ENCODE peak calls at places on chromosomes 1 and 21, in four cellular contexts. One of them, this sample, is unnamed.

GRCh38 chr1:45846931-45847330 is 43.5 kb downstream of the MAST2 start:
- DNase-seq in body of pancreas: no peak
- DNase-seq in CD4-positive, alpha-beta T cell: no peak
- DNase-seq in mammary epithelial cell: no peak
- DNase-seq in this sample: peak; percentile 77

GRCh38 chr21:21345296-21345695 is 347.1 kb downstream of the NCAM2 start:
- DNase-seq in CD4-positive, alpha-beta T cell: no peak
- DNase-seq in mammary epithelial cell: no peak
- DNase-seq in body of pancreas: no peak
- DNase-seq in this sample: no peak

GRCh38 chr1:156494309-156494895 is 6.2 kb downstream of the MEF2D start:
- DNase-seq in CD4-positive, alpha-beta T cell: no peak
- DNase-seq in body of pancreas: no peak
- DNase-seq in mammary epithelial cell: no peak
- DNase-seq in this sample: no peak

GRCh38 chr1:227745568-227745967 is 10.3 kb downstream of the SNAP47 start:
- DNase-seq in mammary epithelial cell: no peak
- DNase-seq in CD4-positive, alpha-beta T cell: no peak
- DNase-seq in body of pancreas: no peak
- DNase-seq in this sample: no peak

GRCh38 chr1:24541711-24542346 is 14.1 kb upstream of the NCMAP start:
- DNase-seq in mammary epithelial cell: no peak
- DNase-seq in CD4-positive, alpha-beta T cell: no peak
- DNase-seq in body of pancreas: peak; percentile 44
- DNase-seq in this sample: no peak

GRCh38 chr1:36847761-36848160 is 186.6 kb downstream of the GRIK3 start:
- DNase-seq in body of pancreas: no peak
- DNase-seq in CD4-positive, alpha-beta T cell: no peak
- DNase-seq in mammary epithelial cell: no peak
- DNase-seq in this sample: no peak

GRCh38 chr1:181324797-181325616 is 158.3 kb upstream of the CACNA1E start:
- DNase-seq in CD4-positive, alpha-beta T cell: peak; percentile 15
- DNase-seq in mammary epithelial cell: peak; percentile 69
- DNase-seq in body of pancreas: no peak
- DNase-seq in this sample: no peak

GRCh38 chr1:7873801-7874795 is 21.2 kb upstream of the UTS2 start:
- DNase-seq in mammary epithelial cell: no peak
- DNase-seq in body of pancreas: no peak
- DNase-seq in CD4-positive, alpha-beta T cell: no peak
- DNase-seq in this sample: no peak

GRCh38 chr1:165162671-165163241 is 193.8 kb downstream of the LMX1A start:
- DNase-seq in CD4-positive, alpha-beta T cell: no peak
- DNase-seq in body of pancreas: peak; percentile 22
- DNase-seq in mammary epithelial cell: peak; percentile 93
- DNase-seq in this sample: no peak

GRCh38 chr21:36725793-36726386 is 27.0 kb downstream of the SIM2 start:
- DNase-seq in CD4-positive, alpha-beta T cell: no peak
- DNase-seq in mammary epithelial cell: no peak
- DNase-seq in body of pancreas: no peak
- DNase-seq in this sample: no peak

GRCh38 chr1:16075337-16076002 is 2.0 kb upstream of the FAM131C start:
- DNase-seq in CD4-positive, alpha-beta T cell: no peak
- DNase-seq in mammary epithelial cell: no peak
- DNase-seq in body of pancreas: peak; percentile 64
- DNase-seq in this sample: peak; percentile 53

GRCh38 chr1:200452850-200453543 is 43.2 kb upstream of the ZNF281 start:
- DNase-seq in body of pancreas: no peak
- DNase-seq in CD4-positive, alpha-beta T cell: no peak
- DNase-seq in mammary epithelial cell: no peak
- DNase-seq in this sample: peak; percentile 7

DNA sequence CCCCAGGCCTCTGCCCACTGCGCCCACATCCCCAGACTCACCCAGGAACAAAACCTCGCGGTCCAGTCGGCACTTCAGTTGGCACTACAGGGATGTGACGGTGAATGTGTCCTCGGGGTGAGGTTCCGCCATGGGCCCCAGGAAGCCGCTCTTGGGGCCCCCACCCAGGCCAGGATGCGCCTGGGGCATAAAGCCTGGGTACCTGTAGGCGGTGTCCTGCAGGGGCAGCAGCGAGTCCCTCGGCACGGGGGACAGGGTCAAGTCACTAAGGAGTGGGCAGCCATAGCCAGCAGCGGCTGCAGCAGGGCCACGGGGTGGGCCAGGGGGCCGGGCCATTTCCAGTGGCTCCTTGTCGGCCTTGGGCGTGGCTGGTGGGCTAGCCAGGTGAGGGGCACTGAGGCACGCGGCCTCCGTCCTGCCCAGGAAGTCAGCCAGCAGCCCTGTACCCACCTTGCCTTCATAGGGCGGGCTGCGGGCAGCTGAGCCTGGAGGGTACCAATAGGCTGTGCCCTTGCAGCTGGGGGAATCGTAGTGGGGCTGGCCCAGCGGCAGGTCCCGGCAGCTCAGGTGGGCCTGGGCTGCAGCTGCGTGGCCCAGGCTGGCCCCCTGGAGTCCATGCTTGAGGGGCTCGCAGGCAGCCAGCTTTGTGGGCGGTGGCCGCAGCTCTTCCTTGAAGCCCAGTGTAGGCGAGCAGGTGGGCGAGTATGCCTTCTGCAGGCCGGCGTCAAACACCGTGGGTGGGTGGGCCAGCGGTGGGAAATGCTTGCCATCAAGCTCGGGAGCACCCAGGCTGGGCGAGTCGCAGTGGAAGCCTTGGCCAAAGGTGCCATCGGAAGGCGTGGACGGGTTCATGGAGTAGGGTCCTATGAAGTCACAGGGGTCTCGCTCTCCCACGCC is 56.5 kb downstream of the AHDC1 start:
- DNase-seq in body of pancreas: no peak
- DNase-seq in CD4-positive, alpha-beta T cell: no peak
- DNase-seq in mammary epithelial cell: no peak
- DNase-seq in this sample: no peak
- TF ChIP-seq CTCF in body of pancreas: no peak
- TF ChIP-seq CTCF in CD4-positive, alpha-beta T cell: no peak
- TF ChIP-seq CTCF in mammary epithelial cell: peak; percentile 10
- TF ChIP-seq CTCF in this sample: no peak

GRCh38 chr1:107750364-107750959 is 214.5 kb downstream of the VAV3 start:
- DNase-seq in mammary epithelial cell: peak; percentile 73
- DNase-seq in CD4-positive, alpha-beta T cell: no peak
- DNase-seq in body of pancreas: peak; percentile 71
- DNase-seq in this sample: peak; percentile 48

DNA sequence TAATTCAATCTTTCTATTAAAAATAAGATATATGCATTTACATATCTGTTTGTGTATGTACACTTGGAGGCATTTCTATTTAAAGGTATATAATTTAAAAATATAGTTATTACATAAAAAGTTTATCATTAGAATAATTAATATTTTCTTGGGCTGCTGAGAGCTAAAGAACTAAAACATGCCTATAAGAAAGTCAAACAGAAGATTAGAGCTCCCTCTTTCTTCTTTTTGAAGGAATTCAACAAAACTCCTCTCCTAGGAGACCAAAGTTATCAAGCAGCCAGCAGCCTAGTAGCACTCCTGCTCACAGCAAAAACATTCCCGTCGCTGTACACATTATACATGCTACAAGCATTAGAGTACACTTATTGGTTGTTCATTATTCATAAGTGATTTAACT is 216.5 kb downstream of the VAV3 start:
- DNase-seq in body of pancreas: no peak
- DNase-seq in CD4-positive, alpha-beta T cell: no peak
- DNase-seq in mammary epithelial cell: peak; percentile 35
- DNase-seq in this sample: peak; percentile 3
- TF ChIP-seq CTCF in body of pancreas: no peak
- TF ChIP-seq CTCF in CD4-positive, alpha-beta T cell: no peak
- TF ChIP-seq CTCF in mammary epithelial cell: peak; percentile 36
- TF ChIP-seq CTCF in this sample: peak; percentile 13

GRCh38 chr1:9942399-9942938 is 722 bp downstream of the LZIC start:
- DNase-seq in mammary epithelial cell: peak; percentile 57
- DNase-seq in CD4-positive, alpha-beta T cell: no peak
- DNase-seq in body of pancreas: no peak
- DNase-seq in this sample: peak; percentile 41
- TF ChIP-seq CTCF in mammary epithelial cell: peak; percentile 53
- TF ChIP-seq CTCF in CD4-positive, alpha-beta T cell: peak; percentile 31
- TF ChIP-seq CTCF in body of pancreas: peak; percentile 29
- TF ChIP-seq CTCF in this sample: peak; percentile 54

GRCh38 chr1:215911406-215911968 is 344.4 kb downstream of the KCTD3 start:
- DNase-seq in body of pancreas: no peak
- DNase-seq in CD4-positive, alpha-beta T cell: no peak
- DNase-seq in mammary epithelial cell: no peak
- DNase-seq in this sample: peak; percentile 0
- TF ChIP-seq CTCF in body of pancreas: no peak
- TF ChIP-seq CTCF in CD4-positive, alpha-beta T cell: no peak
- TF ChIP-seq CTCF in mammary epithelial cell: no peak
- TF ChIP-seq CTCF in this sample: no peak

GRCh38 chr1:66752000-66752592 is at the start of gene DYNLT5:
- DNase-seq in body of pancreas: peak; percentile 27
- DNase-seq in mammary epithelial cell: no peak
- DNase-seq in CD4-positive, alpha-beta T cell: no peak
- DNase-seq in this sample: peak; percentile 84
- TF ChIP-seq CTCF in body of pancreas: no peak
- TF ChIP-seq CTCF in mammary epithelial cell: no peak
- TF ChIP-seq CTCF in CD4-positive, alpha-beta T cell: no peak
- TF ChIP-seq CTCF in this sample: peak; percentile 22

GRCh38 chr1:84745857-84746256 is 55.6 kb upstream of the SSX2IP start:
- DNase-seq in CD4-positive, alpha-beta T cell: no peak
- DNase-seq in body of pancreas: no peak
- DNase-seq in mammary epithelial cell: no peak
- DNase-seq in this sample: no peak
- TF ChIP-seq CTCF in CD4-positive, alpha-beta T cell: no peak
- TF ChIP-seq CTCF in body of pancreas: no peak
- TF ChIP-seq CTCF in mammary epithelial cell: no peak
- TF ChIP-seq CTCF in this sample: no peak

GRCh38 chr1:1149416-1149815 is 24.3 kb upstream of the TTLL10 start:
- DNase-seq in body of pancreas: no peak
- DNase-seq in mammary epithelial cell: no peak
- DNase-seq in CD4-positive, alpha-beta T cell: no peak
- DNase-seq in this sample: no peak
- TF ChIP-seq CTCF in body of pancreas: no peak
- TF ChIP-seq CTCF in mammary epithelial cell: no peak
- TF ChIP-seq CTCF in CD4-positive, alpha-beta T cell: no peak
- TF ChIP-seq CTCF in this sample: no peak

GRCh38 chr1:205935869-205936268 is 7.4 kb downstream of the SLC26A9 start:
- DNase-seq in mammary epithelial cell: no peak
- DNase-seq in body of pancreas: no peak
- DNase-seq in CD4-positive, alpha-beta T cell: no peak
- DNase-seq in this sample: no peak

GRCh38 chr1:205934788-205935187 is 8.5 kb downstream of the SLC26A9 start:
- DNase-seq in CD4-positive, alpha-beta T cell: no peak
- DNase-seq in mammary epithelial cell: no peak
- DNase-seq in body of pancreas: no peak
- DNase-seq in this sample: no peak

GRCh38 chr1:205936316-205936715 is 6.9 kb downstream of the SLC26A9 start:
- DNase-seq in CD4-positive, alpha-beta T cell: no peak
- DNase-seq in body of pancreas: no peak
- DNase-seq in mammary epithelial cell: no peak
- DNase-seq in this sample: no peak

GRCh38 chr1:205938682-205939081 is 4.6 kb downstream of the SLC26A9 start:
- DNase-seq in body of pancreas: no peak
- DNase-seq in mammary epithelial cell: no peak
- DNase-seq in CD4-positive, alpha-beta T cell: no peak
- DNase-seq in this sample: no peak

GRCh38 chr1:205936846-205937707 is 6.2 kb downstream of the SLC26A9 start:
- DNase-seq in mammary epithelial cell: peak; percentile 35
- DNase-seq in body of pancreas: no peak
- DNase-seq in CD4-positive, alpha-beta T cell: no peak
- DNase-seq in this sample: peak; percentile 66
- TF ChIP-seq CTCF in mammary epithelial cell: no peak
- TF ChIP-seq CTCF in body of pancreas: no peak
- TF ChIP-seq CTCF in CD4-positive, alpha-beta T cell: no peak
- TF ChIP-seq CTCF in this sample: no peak

GRCh38 chr1:65417729-65418128 is 2.7 kb upstream of the LEPR start:
- DNase-seq in mammary epithelial cell: peak; percentile 40
- DNase-seq in body of pancreas: no peak
- DNase-seq in CD4-positive, alpha-beta T cell: no peak
- DNase-seq in this sample: no peak

GRCh38 chr1:65418522-65419185 is 1.8 kb upstream of the LEPR start:
- DNase-seq in mammary epithelial cell: peak; percentile 61
- DNase-seq in body of pancreas: no peak
- DNase-seq in CD4-positive, alpha-beta T cell: no peak
- DNase-seq in this sample: no peak

GRCh38 chr1:65421341-65422174 is 1.1 kb downstream of the LEPR start:
- DNase-seq in body of pancreas: no peak
- DNase-seq in CD4-positive, alpha-beta T cell: no peak
- DNase-seq in mammary epithelial cell: no peak
- DNase-seq in this sample: no peak

GRCh38 chr1:65420590-65421340 is at the start of the genes LEPR and LEPROT:
- DNase-seq in body of pancreas: no peak
- DNase-seq in CD4-positive, alpha-beta T cell: no peak
- DNase-seq in mammary epithelial cell: peak; percentile 60
- DNase-seq in this sample: peak; percentile 43

GRCh38 chr1:65419681-65420589 is 533 bp upstream of the LEPR start:
- DNase-seq in mammary epithelial cell: peak; percentile 96
- DNase-seq in CD4-positive, alpha-beta T cell: peak; percentile 98
- DNase-seq in body of pancreas: peak; percentile 99
- DNase-seq in this sample: peak; percentile 99
- TF ChIP-seq CTCF in mammary epithelial cell: no peak
- TF ChIP-seq CTCF in CD4-positive, alpha-beta T cell: no peak
- TF ChIP-seq CTCF in body of pancreas: no peak
- TF ChIP-seq CTCF in this sample: no peak

DNA sequence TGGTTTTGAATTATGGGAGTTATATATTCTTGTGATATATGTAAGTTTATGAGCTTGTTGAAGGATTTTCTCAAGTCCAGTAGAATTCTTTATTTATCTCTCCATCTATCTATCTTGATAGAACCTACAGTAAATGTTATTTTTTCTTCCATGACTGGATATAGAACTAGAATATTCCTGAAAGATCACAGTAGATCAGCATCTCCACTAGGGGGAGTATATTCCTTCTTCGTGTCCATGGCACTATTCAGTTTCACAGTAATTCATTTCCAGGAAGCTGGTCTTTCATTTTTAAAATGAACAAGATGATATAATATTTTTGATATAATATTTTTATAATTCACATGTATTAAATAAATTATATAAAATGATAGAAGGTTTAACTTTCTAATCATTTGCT is 18.8 kb downstream of the TMPRSS15 start:
- DNase-seq in mammary epithelial cell: peak; percentile 0
- DNase-seq in body of pancreas: no peak
- DNase-seq in CD4-positive, alpha-beta T cell: no peak
- DNase-seq in this sample: no peak
- TF ChIP-seq CTCF in mammary epithelial cell: peak; percentile 20
- TF ChIP-seq CTCF in body of pancreas: peak; percentile 47
- TF ChIP-seq CTCF in CD4-positive, alpha-beta T cell: no peak
- TF ChIP-seq CTCF in this sample: no peak

This sample was measured in foreskin fibroblast.